ENCODE peak calls at places on chromosomes 16 and 17, in ten cellular contexts. One of them, this sample, is unnamed.

GRCh38 chr17:18172528-18173278 is 10.9 kb upstream of the ALKBH5 start:
- DNase-seq in endothelial cell: no peak
- DNase-seq in activated CD4-positive, CD25-positive, alpha-beta regulatory T cell: no peak
- DNase-seq in B cell: no peak
- DNase-seq in non-pigmented ciliary epithelial cell: no peak
- DNase-seq in skeletal muscle cell: no peak
- DNase-seq in NCI-H2107: no peak
- DNase-seq in stomach: no peak
- DNase-seq in A673: no peak
- DNase-seq in T-helper 1 cell: no peak
- DNase-seq in this sample: no peak

GRCh38 chr16:68450741-68451140 is 2.4 kb upstream of the SMPD3 start:
- DNase-seq in activated CD4-positive, CD25-positive, alpha-beta regulatory T cell: no peak
- DNase-seq in A673: no peak
- DNase-seq in NCI-H2107: no peak
- DNase-seq in non-pigmented ciliary epithelial cell: no peak
- DNase-seq in endothelial cell: no peak
- DNase-seq in T-helper 1 cell: no peak
- DNase-seq in stomach: no peak
- DNase-seq in B cell: no peak
- DNase-seq in skeletal muscle cell: no peak
- DNase-seq in this sample: no peak

GRCh38 chr16:19138601-19139000 is 24.8 kb downstream of the ITPRIPL2 start:
- DNase-seq in NCI-H2107: no peak
- DNase-seq in T-helper 1 cell: no peak
- DNase-seq in stomach: peak
- DNase-seq in A673: peak
- DNase-seq in activated CD4-positive, CD25-positive, alpha-beta regulatory T cell: no peak
- DNase-seq in skeletal muscle cell: peak
- DNase-seq in B cell: no peak
- DNase-seq in endothelial cell: peak
- DNase-seq in non-pigmented ciliary epithelial cell: no peak
- DNase-seq in this sample: no peak

GRCh38 chr17:15651583-15652110 is 32.1 kb upstream of the FBXW10B start:
- DNase-seq in skeletal muscle cell: peak
- DNase-seq in endothelial cell: no peak
- DNase-seq in NCI-H2107: peak
- DNase-seq in non-pigmented ciliary epithelial cell: peak
- DNase-seq in activated CD4-positive, CD25-positive, alpha-beta regulatory T cell: no peak
- DNase-seq in T-helper 1 cell: peak
- DNase-seq in stomach: peak
- DNase-seq in B cell: no peak
- DNase-seq in A673: peak
- DNase-seq in this sample: peak

GRCh38 chr16:49733278-49734009 is 122.5 kb downstream of the ZNF423 start:
- DNase-seq in stomach: no peak
- DNase-seq in A673: peak
- DNase-seq in T-helper 1 cell: no peak
- DNase-seq in non-pigmented ciliary epithelial cell: no peak
- DNase-seq in endothelial cell: no peak
- DNase-seq in skeletal muscle cell: no peak
- DNase-seq in NCI-H2107: no peak
- DNase-seq in activated CD4-positive, CD25-positive, alpha-beta regulatory T cell: no peak
- DNase-seq in B cell: no peak
- DNase-seq in this sample: no peak

GRCh38 chr16:71460246-71460645 is 1.8 kb downstream of the ZNF23 start:
- DNase-seq in activated CD4-positive, CD25-positive, alpha-beta regulatory T cell: no peak
- DNase-seq in skeletal muscle cell: no peak
- DNase-seq in T-helper 1 cell: no peak
- DNase-seq in A673: no peak
- DNase-seq in endothelial cell: no peak
- DNase-seq in stomach: no peak
- DNase-seq in non-pigmented ciliary epithelial cell: peak
- DNase-seq in B cell: no peak
- DNase-seq in NCI-H2107: no peak
- DNase-seq in this sample: no peak

GRCh38 chr16:27123795-27124194 is 57.1 kb downstream of the C16orf82 start:
- DNase-seq in endothelial cell: no peak
- DNase-seq in stomach: no peak
- DNase-seq in NCI-H2107: no peak
- DNase-seq in T-helper 1 cell: no peak
- DNase-seq in activated CD4-positive, CD25-positive, alpha-beta regulatory T cell: no peak
- DNase-seq in non-pigmented ciliary epithelial cell: no peak
- DNase-seq in B cell: no peak
- DNase-seq in A673: no peak
- DNase-seq in skeletal muscle cell: no peak
- DNase-seq in this sample: no peak

GRCh38 chr17:77555110-77555509 is 403.4 kb upstream of the TNRC6C start:
- DNase-seq in activated CD4-positive, CD25-positive, alpha-beta regulatory T cell: no peak
- DNase-seq in stomach: no peak
- DNase-seq in B cell: no peak
- DNase-seq in non-pigmented ciliary epithelial cell: no peak
- DNase-seq in T-helper 1 cell: no peak
- DNase-seq in NCI-H2107: no peak
- DNase-seq in endothelial cell: no peak
- DNase-seq in A673: no peak
- DNase-seq in skeletal muscle cell: no peak
- DNase-seq in this sample: no peak

GRCh38 chr16:68954871-68955635 is 111.7 kb downstream of the TANGO6 start:
- DNase-seq in endothelial cell: no peak
- DNase-seq in stomach: no peak
- DNase-seq in NCI-H2107: no peak
- DNase-seq in activated CD4-positive, CD25-positive, alpha-beta regulatory T cell: no peak
- DNase-seq in skeletal muscle cell: no peak
- DNase-seq in B cell: no peak
- DNase-seq in non-pigmented ciliary epithelial cell: no peak
- DNase-seq in A673: peak
- DNase-seq in T-helper 1 cell: no peak
- DNase-seq in this sample: no peak

GRCh38 chr16:89890200-89890599 is 16.8 kb downstream of the TCF25 start:
- DNase-seq in non-pigmented ciliary epithelial cell: no peak
- DNase-seq in activated CD4-positive, CD25-positive, alpha-beta regulatory T cell: no peak
- DNase-seq in stomach: no peak
- DNase-seq in NCI-H2107: no peak
- DNase-seq in B cell: no peak
- DNase-seq in A673: no peak
- DNase-seq in skeletal muscle cell: no peak
- DNase-seq in endothelial cell: no peak
- DNase-seq in T-helper 1 cell: no peak
- DNase-seq in this sample: no peak

GRCh38 chr16:30533748-30534367 is 800 bp downstream of the ZNF747 start:
- DNase-seq in T-helper 1 cell: no peak
- DNase-seq in activated CD4-positive, CD25-positive, alpha-beta regulatory T cell: no peak
- DNase-seq in stomach: no peak
- DNase-seq in B cell: peak
- DNase-seq in non-pigmented ciliary epithelial cell: no peak
- DNase-seq in NCI-H2107: no peak
- DNase-seq in endothelial cell: no peak
- DNase-seq in skeletal muscle cell: no peak
- DNase-seq in A673: peak
- DNase-seq in this sample: no peak

GRCh38 chr17:63675231-63675606 is 24.7 kb downstream of the LIMD2 start:
- DNase-seq in NCI-H2107: no peak
- DNase-seq in A673: peak
- DNase-seq in T-helper 1 cell: no peak
- DNase-seq in endothelial cell: no peak
- DNase-seq in B cell: no peak
- DNase-seq in skeletal muscle cell: no peak
- DNase-seq in non-pigmented ciliary epithelial cell: no peak
- DNase-seq in stomach: no peak
- DNase-seq in activated CD4-positive, CD25-positive, alpha-beta regulatory T cell: no peak
- DNase-seq in this sample: no peak

GRCh38 chr17:81391964-81392908 is 3.0 kb upstream of the BAHCC1 start:
- DNase-seq in endothelial cell: no peak
- DNase-seq in stomach: no peak
- DNase-seq in skeletal muscle cell: peak
- DNase-seq in A673: no peak
- DNase-seq in activated CD4-positive, CD25-positive, alpha-beta regulatory T cell: no peak
- DNase-seq in B cell: no peak
- DNase-seq in non-pigmented ciliary epithelial cell: no peak
- DNase-seq in T-helper 1 cell: no peak
- DNase-seq in NCI-H2107: no peak
- DNase-seq in this sample: no peak

GRCh38 chr16:17724242-17724898 is 253.6 kb upstream of the XYLT1 start:
- DNase-seq in NCI-H2107: no peak
- DNase-seq in A673: no peak
- DNase-seq in T-helper 1 cell: no peak
- DNase-seq in endothelial cell: no peak
- DNase-seq in non-pigmented ciliary epithelial cell: no peak
- DNase-seq in B cell: no peak
- DNase-seq in skeletal muscle cell: peak
- DNase-seq in activated CD4-positive, CD25-positive, alpha-beta regulatory T cell: no peak
- DNase-seq in stomach: no peak
- DNase-seq in this sample: no peak

GRCh38 chr16:67245674-67246080 is 1.6 kb downstream of the FHOD1 start:
- DNase-seq in A673: peak
- DNase-seq in B cell: no peak
- DNase-seq in NCI-H2107: no peak
- DNase-seq in endothelial cell: no peak
- DNase-seq in skeletal muscle cell: no peak
- DNase-seq in non-pigmented ciliary epithelial cell: no peak
- DNase-seq in activated CD4-positive, CD25-positive, alpha-beta regulatory T cell: no peak
- DNase-seq in T-helper 1 cell: no peak
- DNase-seq in stomach: no peak
- DNase-seq in this sample: no peak

GRCh38 chr17:55577011-55577586 is 65.8 kb upstream of the SMIM36 start:
- DNase-seq in activated CD4-positive, CD25-positive, alpha-beta regulatory T cell: no peak
- DNase-seq in non-pigmented ciliary epithelial cell: no peak
- DNase-seq in stomach: no peak
- DNase-seq in NCI-H2107: no peak
- DNase-seq in skeletal muscle cell: peak
- DNase-seq in B cell: no peak
- DNase-seq in A673: peak
- DNase-seq in endothelial cell: no peak
- DNase-seq in T-helper 1 cell: peak
- DNase-seq in this sample: no peak

GRCh38 chr16:66618588-66618987 is 14.1 kb downstream of the CMTM3 start:
- DNase-seq in activated CD4-positive, CD25-positive, alpha-beta regulatory T cell: no peak
- DNase-seq in non-pigmented ciliary epithelial cell: peak
- DNase-seq in A673: no peak
- DNase-seq in endothelial cell: no peak
- DNase-seq in B cell: no peak
- DNase-seq in NCI-H2107: no peak
- DNase-seq in T-helper 1 cell: no peak
- DNase-seq in stomach: no peak
- DNase-seq in skeletal muscle cell: peak
- DNase-seq in this sample: no peak

GRCh38 chr16:89722392-89723278 is 1.3 kb downstream of the ZNF276 start:
- DNase-seq in stomach: peak
- DNase-seq in T-helper 1 cell: peak
- DNase-seq in endothelial cell: no peak
- DNase-seq in activated CD4-positive, CD25-positive, alpha-beta regulatory T cell: no peak
- DNase-seq in A673: peak
- DNase-seq in NCI-H2107: no peak
- DNase-seq in skeletal muscle cell: no peak
- DNase-seq in B cell: no peak
- DNase-seq in non-pigmented ciliary epithelial cell: no peak
- DNase-seq in this sample: no peak

This sample was measured in mesothelial cell of epicardium.